ENCODE peak calls at places on chromosome 15, in seven cellular contexts. I is IMR-90, D is left ventricle myocardium inferior, R is pancreas, K is Peyer's patch, N is kidney, X is spleen. S is an unnamed sample. For H3K4me1, the result is how much of the 10 kb centered on the place peaks cover.

GRCh38 chr15:76913737-76914136 is 8.6 kb upstream of the SCAPER start:
- DNase-seq in I (no peak), D (no peak), R (no peak), K (no peak), N (no peak), X (no peak), S (no peak)

GRCh38 chr15:80242802-80243201 is 9.2 kb downstream of the CTXND1 start:
- DNase-seq in I (no peak), D (no peak), R (no peak), K (no peak), N (no peak), X (no peak), S (no peak)

GRCh38 chr15:39171944-39172368 is 408.9 kb upstream of the THBS1 start:
- DNase-seq in I (peak), D (peak), R (no peak), K (no peak), N (peak), X (no peak), S (peak)

GRCh38 chr15:101024111-101024695 is 105.0 kb downstream of the LRRK1 start:
- DNase-seq in I (peak), D (peak), R (no peak), K (no peak), N (peak), X (peak), S (no peak)

GRCh38 chr15:45522931-45523331 is 376 bp upstream of the SLC30A4 start:
- DNase-seq in I (peak), D (no peak), R (peak), K (no peak), N (no peak), X (no peak), S (no peak)

GRCh38 chr15:91099616-91100560 is at the start of gene SV2B:
- DNase-seq in I (peak), D (peak), R (peak), K (no peak), N (peak), X (peak), S (no peak)

GRCh38 chr15:85649372-85649771 is 145.4 kb downstream of the KLHL25 start:
- DNase-seq in I (peak), D (no peak), R (no peak), K (no peak), N (no peak), X (no peak), S (no peak)

GRCh38 chr15:41513282-41514227 is at the start of gene LTK:
- DNase-seq in I (no peak), D (no peak), R (no peak), K (no peak), N (no peak), X (no peak), S (no peak)

GRCh38 chr15:77819271-77819806 is 186.6 kb upstream of the LINGO1 start:
- DNase-seq in I (no peak), D (no peak), R (no peak), K (no peak), N (no peak), X (no peak), S (no peak)

DNA sequence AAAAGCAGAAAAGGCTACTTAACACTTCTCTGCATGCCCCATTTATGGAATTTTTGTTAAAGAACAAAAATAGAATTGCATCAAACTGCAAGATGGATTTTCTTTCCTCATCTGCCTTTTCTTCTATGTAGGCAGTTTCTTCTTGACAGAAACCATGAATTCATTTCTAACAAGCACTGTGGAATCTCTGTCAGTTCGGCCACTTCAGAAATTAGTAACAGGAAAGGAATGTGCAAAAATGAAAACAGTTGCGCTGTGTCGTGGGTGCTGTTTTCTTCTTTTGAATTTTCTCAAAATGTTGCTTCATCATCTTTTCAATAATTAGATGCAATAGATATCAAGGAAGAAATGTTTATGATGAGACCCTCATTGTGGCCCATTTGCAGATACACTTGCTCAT is 151.6 kb downstream of the FOXB1 start:
- DNase-seq in I (peak), D (no peak), R (no peak), K (no peak), N (no peak), X (no peak), S (no peak)
- H3K4me3 ChIP-seq in I (no peak), D (no peak), R (no peak), K (no peak), N (no peak), X (no peak), S (no peak)

DNA sequence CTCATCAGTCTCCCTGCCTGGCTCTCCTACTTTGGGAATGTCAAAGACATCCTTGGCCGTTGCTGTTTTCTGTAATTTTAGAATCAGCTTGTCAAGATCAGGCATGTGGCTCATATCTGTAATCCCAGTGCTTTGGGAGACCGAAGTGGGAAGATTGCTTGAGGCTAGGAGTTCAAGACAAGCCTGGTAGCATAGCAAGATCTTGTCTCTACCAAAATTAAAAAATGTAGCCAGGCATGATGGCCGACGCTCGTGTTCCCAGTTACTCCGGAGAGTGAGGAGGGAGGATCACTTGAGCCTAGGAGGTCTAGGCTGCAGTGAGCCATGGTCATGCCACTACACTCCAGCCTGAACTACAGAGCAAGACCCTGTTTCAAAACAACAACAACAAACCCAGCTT is 144.0 kb upstream of the ATP10A start:
- DNase-seq in I (no peak), D (no peak), R (no peak), K (no peak), N (no peak), X (no peak), S (no peak)
- H3K4me1 ChIP-seq in I (under half), D (under half), R (under half), K (under half), N (under half), X (under half), S (under half)

GRCh38 chr15:43436395-43436794 is 56.6 kb downstream of the TP53BP1 start:
- DNase-seq in I (no peak), D (no peak), R (no peak), K (no peak), N (no peak), X (no peak), S (no peak)

GRCh38 chr15:43446344-43446743 is 46.6 kb downstream of the TP53BP1 start:
- DNase-seq in I (no peak), D (no peak), R (no peak), K (no peak), N (no peak), X (no peak), S (no peak)

GRCh38 chr15:43441316-43441715 is 51.6 kb downstream of the TP53BP1 start:
- DNase-seq in I (peak), D (no peak), R (no peak), K (no peak), N (no peak), X (no peak), S (no peak)

GRCh38 chr15:43439268-43439667 is 53.7 kb downstream of the TP53BP1 start:
- DNase-seq in I (no peak), D (no peak), R (no peak), K (no peak), N (no peak), X (no peak), S (no peak)

DNA sequence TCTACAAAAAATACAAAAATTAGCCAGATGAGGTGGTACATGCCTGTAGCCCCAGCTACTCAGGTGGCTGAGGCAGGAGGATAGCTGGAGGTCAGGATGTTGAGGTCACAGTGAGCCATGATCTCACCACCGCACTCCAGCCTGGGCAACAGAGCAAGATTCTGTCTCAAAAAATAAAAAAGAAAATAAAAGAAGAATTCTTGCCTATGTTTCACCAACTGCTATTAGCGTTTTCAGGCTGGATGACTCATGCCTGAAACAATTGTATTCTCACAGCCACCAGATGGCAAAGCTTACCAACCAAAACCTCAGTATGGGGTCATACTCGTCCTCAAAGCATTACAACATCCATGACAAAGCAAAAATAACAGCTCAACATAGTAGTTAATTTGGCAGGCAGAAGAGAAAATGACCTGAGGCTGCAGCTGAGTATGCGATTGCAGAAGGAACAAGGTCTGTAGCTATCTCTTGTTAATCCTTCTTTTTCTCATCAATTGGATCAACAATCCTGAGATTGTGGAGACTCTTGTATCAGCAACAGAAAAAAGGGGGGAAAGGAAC is 52.2 kb downstream of the TP53BP1 start:
- DNase-seq in I (peak), D (no peak), R (no peak), K (no peak), N (no peak), X (no peak), S (no peak)
- TF ChIP-seq CTCF in I (peak), D (peak), R (no peak), K (no peak), N (peak), X (no peak), S (peak)

GRCh38 chr15:57683481-57683880 is 23.0 kb upstream of the POLR2M start:
- DNase-seq in I (no peak), D (no peak), R (no peak), K (no peak), N (no peak), X (no peak), S (no peak)

GRCh38 chr15:57685316-57685715 is 21.2 kb upstream of the POLR2M start:
- DNase-seq in I (no peak), D (no peak), R (no peak), K (no peak), N (no peak), X (no peak), S (no peak)

GRCh38 chr15:57686657-57687056 is 19.9 kb upstream of the POLR2M start:
- DNase-seq in I (no peak), D (no peak), R (no peak), K (no peak), N (no peak), X (no peak), S (no peak)

GRCh38 chr15:57684491-57685184 is 21.9 kb upstream of the POLR2M start:
- DNase-seq in I (no peak), D (no peak), R (peak), K (no peak), N (no peak), X (no peak), S (no peak)

DNA sequence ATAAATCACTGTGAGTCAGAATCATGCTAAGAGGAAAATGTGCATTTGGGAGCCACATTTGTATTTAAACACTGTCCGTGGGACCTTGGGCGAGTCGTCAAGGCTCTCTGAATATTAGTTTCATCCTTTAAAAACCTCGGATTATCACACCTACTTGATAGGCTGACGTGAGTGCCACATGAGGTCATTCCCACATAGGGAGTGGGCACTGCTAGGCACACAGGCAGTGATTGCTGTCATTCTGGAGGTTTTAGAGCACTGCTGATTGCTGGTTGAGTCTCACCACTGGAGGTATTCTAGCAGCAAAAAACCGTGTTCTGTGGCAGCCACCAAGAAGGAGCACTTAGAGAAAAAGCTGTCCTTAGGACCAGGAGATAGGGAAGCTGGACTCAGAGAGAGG is 20.8 kb upstream of the POLR2M start:
- DNase-seq in I (no peak), D (no peak), R (no peak), K (no peak), N (no peak), X (no peak), S (no peak)
- H3K4me3 ChIP-seq in I (no peak), D (no peak), R (no peak), K (no peak), N (no peak), X (no peak), S (no peak)

DNA sequence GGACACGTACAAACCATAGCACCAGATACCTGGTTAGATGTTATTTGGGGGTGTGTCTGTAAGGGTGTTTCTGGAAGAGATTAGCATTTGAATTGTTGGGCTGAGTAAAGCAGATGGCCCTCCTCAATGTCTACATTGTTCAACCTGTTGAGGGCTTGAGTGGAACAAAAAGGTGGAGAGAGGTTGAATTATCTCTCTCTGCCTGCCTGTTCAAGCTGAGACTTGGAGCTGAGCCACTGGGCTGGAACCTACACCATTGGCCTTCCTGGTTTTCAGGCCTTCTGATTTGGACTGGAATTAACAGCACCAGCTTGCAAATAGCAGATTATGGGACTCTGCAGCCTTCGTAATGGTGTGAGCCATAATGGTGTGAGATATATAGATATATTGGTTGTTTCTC is 71.3 kb upstream of the CORO2B start:
- DNase-seq in I (no peak), D (no peak), R (no peak), K (no peak), N (no peak), X (no peak), S (no peak)
- H3K4me1 ChIP-seq in I (under half), D (under half), R (under half), K (under half), N (under half), X (under half), S (under half)

GRCh38 chr15:57618325-57618724 is 26.6 kb downstream of the MYZAP start:
- DNase-seq in I (no peak), D (no peak), R (no peak), K (no peak), N (no peak), X (no peak), S (no peak)

GRCh38 chr15:57624730-57625129 is 33.0 kb downstream of the MYZAP start:
- DNase-seq in I (no peak), D (no peak), R (no peak), K (no peak), N (no peak), X (no peak), S (no peak)

GRCh38 chr15:57619746-57620145 is 28.0 kb downstream of the MYZAP start:
- DNase-seq in I (no peak), D (no peak), R (no peak), K (no peak), N (no peak), X (no peak), S (no peak)
- TF ChIP-seq CTCF in I (no peak), D (peak), R (no peak), K (no peak), N (no peak), X (no peak), S (no peak)

GRCh38 chr15:74432968-74433591 is 678 bp downstream of the SEMA7A start:
- DNase-seq in I (no peak), D (no peak), R (no peak), K (peak), N (peak), X (peak), S (no peak)
- H3K4me3 ChIP-seq in I (peak), D (peak), R (peak), K (peak), N (peak), X (peak), S (peak)

GRCh38 chr15:65249641-65250040 is 37.0 kb downstream of the PARP16 start:
- DNase-seq in I (peak), D (no peak), R (no peak), K (no peak), N (no peak), X (no peak), S (no peak)

GRCh38 chr15:65258863-65259262 is 27.8 kb downstream of the PARP16 start:
- DNase-seq in I (no peak), D (no peak), R (no peak), K (no peak), N (no peak), X (no peak), S (no peak)

GRCh38 chr15:65258370-65258769 is 28.3 kb downstream of the PARP16 start:
- DNase-seq in I (no peak), D (no peak), R (no peak), K (no peak), N (no peak), X (no peak), S (no peak)

GRCh38 chr15:65259367-65259781 is 27.3 kb downstream of the PARP16 start:
- DNase-seq in I (no peak), D (peak), R (no peak), K (no peak), N (no peak), X (no peak), S (no peak)

DNA sequence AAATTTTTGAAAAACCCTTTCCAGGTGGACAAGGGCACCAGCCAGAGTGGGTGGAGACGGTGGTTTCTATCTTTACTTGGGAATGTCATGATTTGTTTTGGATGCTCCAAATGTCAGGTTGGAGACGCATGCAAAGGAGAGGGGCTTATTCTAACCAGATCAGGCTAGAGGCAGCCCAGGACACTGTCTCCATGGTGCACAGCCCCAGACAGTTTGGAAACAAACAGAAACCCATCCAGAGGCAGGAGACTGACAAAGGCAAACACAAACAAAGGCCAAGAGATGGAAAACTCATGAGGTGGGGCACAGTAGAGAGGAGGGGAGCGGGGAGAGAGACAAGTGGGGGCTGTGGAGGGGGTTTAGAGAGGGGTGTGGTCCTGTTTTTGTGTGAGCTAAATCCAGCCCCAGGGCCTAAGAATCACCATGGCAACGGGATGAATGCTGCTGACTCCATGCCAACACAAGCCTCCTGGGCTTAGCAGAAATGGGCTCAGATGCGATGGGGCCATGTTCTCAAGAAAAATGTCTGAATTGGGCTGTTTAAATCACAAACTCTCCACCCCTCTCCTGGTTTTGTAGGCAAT is 32.4 kb downstream of the PARP16 start:
- DNase-seq in I (no peak), D (no peak), R (no peak), K (no peak), N (no peak), X (no peak), S (no peak)
- H3K4me1 ChIP-seq in I (under half), D (under half), R (under half), K (under half), N (under half), X (under half), S (under half)